ENCODE peak calls at places on chromosomes 5 and 9, in five cellular contexts. X is HepG2, Y is HCT116, G is K562, B is H1. F is an unnamed sample.

GRCh38 chr5:143244990-143245389 is 158.5 kb downstream of the NR3C1 start:
- DNase-seq in X (no peak), Y (no peak), G (no peak), B (no peak), F (no peak)

GRCh38 chr9:9913276-9913832 is 699.4 kb downstream of the PTPRD start:
- DNase-seq in X (peak; percentile 2), Y (no peak), G (no peak), B (no peak), F (no peak)

GRCh38 chr5:180873628-180874520 is 12.8 kb upstream of the ZFP62 start:
- DNase-seq in X (no peak), Y (no peak), G (peak; percentile 71), B (no peak), F (peak; percentile 36)

GRCh38 chr9:94973491-94973941 is 247.0 kb downstream of the AOPEP start:
- DNase-seq in X (no peak), Y (no peak), G (no peak), B (no peak), F (no peak)

GRCh38 chr9:15253197-15253596 is 53.8 kb downstream of the TTC39B start:
- DNase-seq in X (no peak), Y (no peak), G (no peak), B (no peak), F (no peak)

GRCh38 chr5:130549884-130550552 is 615.0 kb downstream of the HINT1 start:
- DNase-seq in X (peak; percentile 3), Y (peak; percentile 66), G (no peak), B (no peak), F (no peak)

GRCh38 chr9:34408173-34408572 is 31.5 kb upstream of the MYORG start:
- DNase-seq in X (no peak), Y (no peak), G (no peak), B (no peak), F (no peak)

GRCh38 chr5:153256-153655 is 38.0 kb upstream of the LRRC14B start:
- DNase-seq in X (no peak), Y (no peak), G (no peak), B (no peak), F (no peak)

GRCh38 chr9:102499468-102499867 is 495.7 kb upstream of the CYLC2 start:
- DNase-seq in X (peak; percentile 3), Y (no peak), G (no peak), B (no peak), F (no peak)

GRCh38 chr5:137336565-137337120 is 162.5 kb downstream of the SPOCK1 start:
- DNase-seq in X (no peak), Y (no peak), G (no peak), B (no peak), F (no peak)

GRCh38 chr9:5111696-5112095 is 73.7 kb downstream of the INSL6 start:
- DNase-seq in X (no peak), Y (no peak), G (no peak), B (no peak), F (no peak)
- TF ChIP-seq SP1 in X (no peak), Y (no peak), G (no peak), B (no peak), F (no peak)

GRCh38 chr9:126375386-126375785 is 48.8 kb downstream of the MVB12B start:
- DNase-seq in X (peak; percentile 20), Y (no peak), G (no peak), B (no peak), F (no peak)
- H2AFZ ChIP-seq in X (no peak overlapping the region), Y (no peak overlapping the region), G (no peak overlapping the region), B (no peak overlapping the region), F (no peak overlapping the region)

DNA sequence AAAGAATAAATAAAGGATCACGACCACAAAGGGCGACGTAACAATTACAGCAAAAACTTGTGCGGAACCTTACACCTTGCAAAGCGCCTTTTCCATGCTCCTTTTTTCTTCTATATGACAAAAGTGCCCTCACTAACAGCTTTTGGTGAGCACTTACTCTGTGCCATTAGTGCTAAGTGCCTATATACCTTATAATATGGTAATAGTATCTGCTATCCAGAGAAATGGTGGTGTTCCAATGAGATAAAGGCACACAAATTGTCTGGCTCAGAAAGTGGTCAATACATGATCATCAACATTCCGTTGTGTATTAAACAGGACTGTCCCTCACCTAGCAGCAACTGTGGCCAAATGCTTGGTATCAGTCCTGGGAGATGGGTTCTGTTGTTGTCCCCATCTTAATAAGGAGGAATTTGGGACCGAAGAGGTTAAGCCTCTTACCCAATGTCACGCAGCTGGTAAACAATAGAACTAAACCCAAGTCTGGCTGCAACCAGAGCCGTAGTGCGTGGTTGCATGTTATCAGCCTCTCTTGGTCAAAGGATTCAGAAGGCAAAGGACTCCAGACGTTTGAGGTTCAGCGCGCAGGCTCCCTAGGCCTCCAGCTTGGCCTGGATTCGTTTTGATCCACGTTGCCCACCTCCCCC is 559 bp upstream of the TOR2A start:
- DNase-seq in X (no peak), Y (no peak), G (no peak), B (no peak), F (no peak)
- TF ChIP-seq SP1 in X (no peak), Y (no peak), G (no peak), B (no peak), F (no peak)

GRCh38 chr9:100426532-100427365 is at the start of gene MSANTD3:
- DNase-seq in X (peak; percentile 76), Y (peak; percentile 50), G (peak; percentile 91), B (peak; percentile 74), F (no peak)
- H2AFZ ChIP-seq in X (peak within 1 kb of the TSS; percentile 62), Y (peak within 1 kb of the TSS; percentile 99), G (peak within 1 kb of the TSS; percentile 99), B (peak within 1 kb of the TSS; percentile 98), F (peak within 1 kb of the TSS; percentile 98)

DNA sequence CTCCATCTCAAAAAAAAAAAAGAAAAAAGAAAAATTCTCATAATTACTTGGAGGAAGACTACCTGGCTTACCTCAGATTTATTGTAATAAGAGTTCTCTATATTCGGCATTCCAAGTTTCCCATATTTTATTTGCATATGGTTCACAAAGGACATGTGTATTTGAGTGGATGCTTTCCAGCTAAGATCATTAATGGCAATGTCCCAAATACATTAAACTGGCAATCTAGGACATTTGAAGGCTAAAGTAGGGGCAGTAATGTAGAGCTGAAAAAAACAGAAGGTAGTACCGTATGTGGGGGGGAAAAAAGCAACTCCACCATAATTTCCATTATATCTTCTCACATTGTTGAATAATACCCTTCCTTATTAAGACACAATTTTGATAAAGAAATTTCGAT is 4.9 kb downstream of the TUT7 start:
- DNase-seq in X (no peak), Y (no peak), G (no peak), B (no peak), F (no peak)
- TF ChIP-seq SP1 in X (no peak), Y (no peak), G (no peak), B (no peak), F (no peak)

GRCh38 chr9:97518909-97519307 is 17.4 kb downstream of the TMOD1 start:
- DNase-seq in X (no peak), Y (no peak), G (no peak), B (no peak), F (no peak)
- H2AFZ ChIP-seq in X (no peak overlapping the region), Y (no peak overlapping the region), G (no peak overlapping the region), B (no peak overlapping the region), F (no peak overlapping the region)

DNA sequence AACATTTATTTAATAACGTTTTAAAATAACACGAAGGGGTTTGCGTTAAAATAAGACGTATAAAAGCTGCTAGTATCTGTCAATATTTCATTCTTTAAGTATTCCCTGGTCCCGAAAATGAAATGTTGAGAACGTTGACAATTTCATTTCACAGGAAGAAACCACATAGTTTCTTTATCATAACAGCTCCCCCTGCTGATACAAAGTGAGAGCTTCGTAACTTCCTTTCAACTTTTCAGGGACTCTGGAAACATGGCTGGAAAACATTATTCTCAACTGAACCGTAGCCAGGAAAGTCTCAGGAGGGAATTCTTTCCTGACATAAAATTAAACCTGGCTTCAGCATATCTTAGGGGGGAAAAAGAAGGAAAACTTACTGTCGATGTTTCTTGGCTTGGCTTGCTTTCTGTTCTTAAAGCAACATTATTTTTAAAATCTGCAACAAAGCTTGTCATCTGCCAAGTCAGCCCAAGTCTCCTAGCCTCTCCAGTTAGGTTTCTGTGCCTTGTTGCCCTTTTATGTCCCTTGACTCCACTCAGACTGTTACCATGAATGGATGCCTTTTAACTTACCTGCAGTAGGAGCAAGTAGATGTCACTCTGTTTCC is 122.9 kb upstream of the DAB2 start:
- DNase-seq in X (peak; percentile 41), Y (peak; percentile 43), G (peak; percentile 32), B (no peak), F (no peak)
- TF ChIP-seq SP1 in X (no peak), Y (no peak), G (no peak), B (no peak), F (no peak)

GRCh38 chr5:168368854-168369253 is 77.4 kb downstream of the WWC1 start:
- DNase-seq in X (no peak), Y (no peak), G (no peak), B (no peak), F (no peak)
- H2AFZ ChIP-seq in X (no peak overlapping the region), Y (no peak overlapping the region), G (no peak overlapping the region), B (no peak overlapping the region), F (no peak overlapping the region)

GRCh38 chr5:149141224-149141956 is at the start of gene ABLIM3:
- DNase-seq in X (no peak), Y (no peak), G (peak; percentile 93), B (peak; percentile 95), F (no peak)
- TF ChIP-seq SP1 in X (no peak), Y (no peak), G (peak; percentile 89), B (no peak), F (no peak)

F was measured in GM12878.